ENCODE peak calls at places on chromosomes 12 and 14, in six cellular contexts. N, Z, O, T, L and M are unnamed samples.

GRCh38 chr14:68640293-68640574 is 152.6 kb downstream of the ZFP36L1 start:
- DNase-seq in T (no peak), O (no peak), N (no peak), Z (no peak), L (no peak), M (no peak)

GRCh38 chr12:72230589-72230988 is 41.6 kb upstream of the TRHDE start:
- DNase-seq in T (no peak), Z (no peak), N (peak; percentile 6), O (peak; percentile 46), L (no peak), M (no peak)

GRCh38 chr12:58815235-58815634 is 105.1 kb downstream of the LRIG3 start:
- DNase-seq in N (no peak), T (no peak), L (no peak), Z (no peak), O (no peak), M (no peak)

GRCh38 chr12:132828706-132829534 is at the start of gene GOLGA3:
- DNase-seq in L (peak; percentile 93), T (peak; percentile 91), O (peak; percentile 96), N (peak; percentile 94), Z (peak; percentile 99), M (peak; percentile 95)

GRCh38 chr14:59630281-59630963 is 53.8 kb upstream of the CCDC175 start:
- DNase-seq in N (no peak), O (peak; percentile 9), T (peak; percentile 42), L (no peak), Z (peak; percentile 75), M (peak; percentile 22)

GRCh38 chr14:61188196-61188595 is 92.9 kb downstream of the TMEM30B start:
- DNase-seq in L (peak; percentile 53), N (no peak), T (no peak), Z (peak; percentile 75), O (no peak), M (no peak)

GRCh38 chr12:2764398-2764797 is 30.4 kb upstream of the FKBP4 start:
- DNase-seq in L (no peak), Z (no peak), T (no peak), O (no peak), N (no peak), M (no peak)

GRCh38 chr12:14963520-14963919 is 2.1 kb upstream of the ARHGDIB start:
- DNase-seq in L (no peak), T (no peak), Z (no peak), O (no peak), N (no peak), M (no peak)

GRCh38 chr12:111309584-111309983 is 59.3 kb downstream of the PHETA1 start:
- DNase-seq in T (no peak), Z (no peak), N (no peak), L (no peak), O (no peak), M (no peak)

GRCh38 chr12:38625306-38625705 is 280.1 kb downstream of the CPNE8 start:
- DNase-seq in L (no peak), O (no peak), Z (no peak), N (no peak), T (no peak), M (no peak)

GRCh38 chr12:124392991-124393790 is 98.3 kb downstream of the RFLNA start:
- DNase-seq in N (peak; percentile 83), O (peak; percentile 80), L (peak; percentile 84), Z (peak; percentile 90), T (no peak), M (peak; percentile 27)

GRCh38 chr12:130879781-130880389 is 8.0 kb downstream of the RAN start:
- DNase-seq in O (no peak), T (no peak), L (no peak), N (no peak), Z (peak; percentile 76), M (no peak)

GRCh38 chr12:4855121-4855924 is 54.4 kb upstream of the KCNA1 start:
- DNase-seq in N (peak; percentile 79), L (no peak), O (peak; percentile 79), Z (peak; percentile 93), T (peak; percentile 72), M (peak; percentile 77)

GRCh38 chr12:57744194-57744776 is 554 bp upstream of the TSPAN31 start:
- DNase-seq in T (peak; percentile 76), N (peak; percentile 82), L (peak; percentile 66), O (no peak), Z (no peak), M (no peak)

GRCh38 chr14:42011221-42011620 is 404.5 kb downstream of the LRFN5 start:
- DNase-seq in O (no peak), L (no peak), Z (no peak), T (no peak), N (no peak), M (no peak)

GRCh38 chr12:98752726-98753125 is 107.6 kb downstream of the APAF1 start:
- DNase-seq in O (peak; percentile 95), T (no peak), L (no peak), N (peak; percentile 63), Z (no peak), M (peak; percentile 9)

GRCh38 chr12:112971248-112971647 is 7.1 kb upstream of the OAS2 start:
- DNase-seq in T (no peak), L (no peak), N (peak; percentile 37), O (no peak), Z (no peak), M (no peak)

GRCh38 chr12:65022960-65023359 is 98.1 kb downstream of the WIF1 start:
- DNase-seq in L (no peak), N (no peak), Z (no peak), T (no peak), O (no peak), M (peak; percentile 46)

DNA sequence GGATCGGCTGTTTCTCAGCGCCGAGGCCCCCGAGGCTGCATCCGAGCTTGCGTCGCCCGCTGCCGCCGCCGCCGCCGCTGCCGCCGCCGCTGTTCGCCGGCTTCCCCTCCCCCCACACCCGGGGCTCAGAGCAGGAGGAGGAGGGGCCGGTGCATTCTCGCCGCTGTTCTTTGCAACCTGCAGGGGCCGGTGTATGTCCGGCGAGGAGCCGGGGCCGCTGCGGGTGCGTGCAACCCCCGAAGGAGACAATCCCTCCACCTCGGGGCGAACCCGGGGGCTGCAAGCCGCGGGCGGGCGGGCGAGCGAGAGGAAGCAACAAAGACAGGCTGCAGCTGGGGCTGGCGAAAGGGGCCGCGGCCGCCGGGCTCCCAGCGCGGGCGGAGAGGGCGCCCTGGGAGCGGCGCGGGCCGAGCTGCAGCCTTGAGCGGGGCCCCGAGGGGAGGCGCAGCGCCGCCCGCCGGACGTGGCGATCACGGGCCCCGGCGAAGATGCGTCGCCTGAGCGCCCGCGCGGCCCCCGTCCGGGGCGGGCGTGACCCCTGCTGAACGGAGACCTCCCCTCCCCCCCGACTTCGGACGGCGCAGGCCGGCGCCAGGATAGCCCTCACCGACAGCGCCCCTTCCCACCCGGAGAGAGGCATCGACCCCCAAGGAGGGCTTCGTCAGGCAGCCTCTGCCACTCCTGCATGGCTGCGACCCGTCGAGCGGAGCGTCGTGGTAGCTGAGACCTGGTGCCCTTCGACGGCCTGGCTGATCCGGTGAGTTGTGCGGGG is 702 bp downstream of the FAM222A start:
- DNase-seq in L (peak; percentile 74), Z (peak; percentile 95), T (peak; percentile 80), O (peak; percentile 31), N (peak; percentile 9), M (peak; percentile 29)
- TF ChIP-seq CTCF in L (peak; percentile 17), Z (peak; percentile 64), T (peak; percentile 53), O (peak; percentile 1), N (no peak), M (no peak)

GRCh38 chr12:46265102-46265501 is 3.7 kb downstream of the SLC38A1 start:
- DNase-seq in T (no peak), L (no peak), Z (no peak), O (no peak), N (no peak), M (peak; percentile 55)

GRCh38 chr12:46267618-46268348 is 1.1 kb downstream of the SLC38A1 start:
- DNase-seq in N (peak; percentile 25), L (no peak), T (no peak), Z (peak; percentile 72), O (peak; percentile 37), M (peak; percentile 33)

GRCh38 chr12:46266869-46267617 is 1.8 kb downstream of the SLC38A1 start:
- DNase-seq in N (peak; percentile 61), T (peak; percentile 42), Z (peak; percentile 89), L (peak; percentile 72), O (peak; percentile 68), M (peak; percentile 65)

GRCh38 chr12:46265734-46266133 is 3.1 kb downstream of the SLC38A1 start:
- DNase-seq in O (no peak), Z (no peak), N (no peak), L (no peak), T (no peak), M (no peak)

DNA sequence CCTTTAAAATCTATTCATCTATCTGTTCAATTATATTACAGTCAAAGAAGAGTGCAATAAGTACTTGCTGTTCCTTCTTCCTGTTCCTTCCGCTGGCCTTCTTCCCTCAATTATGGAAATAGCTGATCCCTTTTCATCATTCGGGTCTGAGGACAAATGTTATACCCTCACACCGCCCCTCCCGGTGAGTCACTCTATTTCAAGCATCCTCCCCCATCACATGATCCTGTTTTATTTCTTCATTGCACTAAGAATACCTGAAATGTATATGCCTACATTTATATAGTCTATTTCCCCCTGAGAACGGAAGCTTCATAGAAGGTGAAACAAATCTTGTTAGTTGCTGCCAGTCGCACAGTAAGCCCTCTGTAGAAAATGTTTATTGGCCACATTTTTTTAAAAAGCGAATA is 2.5 kb downstream of the SLC38A1 start:
- DNase-seq in Z (no peak), L (no peak), T (peak; percentile 17), O (peak; percentile 48), N (peak; percentile 37), M (peak; percentile 69)
- H3K4me3 ChIP-seq in Z (peak overlapping the region; percentile 95), L (peak overlapping the region; percentile 73), T (peak overlapping the region; percentile 89), O (peak overlapping the region; percentile 64), N (peak overlapping the region; percentile 94), M (peak overlapping the region; percentile 88)

GRCh38 chr14:76776306-76777251 is 15.3 kb downstream of the VASH1 start:
- DNase-seq in T (peak; percentile 42), Z (peak; percentile 66), N (no peak), O (no peak), L (peak; percentile 36), M (no peak)
- TF ChIP-seq CTCF in T (peak; percentile 39), Z (peak; percentile 23), N (no peak), O (no peak), L (no peak), M (no peak)

GRCh38 chr12:52053570-52054209 is 2.4 kb downstream of the NR4A1 start:
- DNase-seq in N (no peak), T (no peak), Z (no peak), L (no peak), O (no peak), M (no peak)

GRCh38 chr12:52054838-52055741 is 3.8 kb downstream of the NR4A1 start:
- DNase-seq in Z (no peak), L (no peak), T (no peak), N (no peak), O (no peak), M (no peak)

GRCh38 chr12:52052471-52053186 is 1.4 kb downstream of the NR4A1 start:
- DNase-seq in L (no peak), T (no peak), Z (no peak), O (no peak), N (no peak), M (peak; percentile 54)

GRCh38 chr12:52055781-52056711 is 4.8 kb downstream of the NR4A1 start:
- DNase-seq in O (no peak), Z (no peak), L (no peak), T (no peak), N (no peak), M (no peak)

DNA sequence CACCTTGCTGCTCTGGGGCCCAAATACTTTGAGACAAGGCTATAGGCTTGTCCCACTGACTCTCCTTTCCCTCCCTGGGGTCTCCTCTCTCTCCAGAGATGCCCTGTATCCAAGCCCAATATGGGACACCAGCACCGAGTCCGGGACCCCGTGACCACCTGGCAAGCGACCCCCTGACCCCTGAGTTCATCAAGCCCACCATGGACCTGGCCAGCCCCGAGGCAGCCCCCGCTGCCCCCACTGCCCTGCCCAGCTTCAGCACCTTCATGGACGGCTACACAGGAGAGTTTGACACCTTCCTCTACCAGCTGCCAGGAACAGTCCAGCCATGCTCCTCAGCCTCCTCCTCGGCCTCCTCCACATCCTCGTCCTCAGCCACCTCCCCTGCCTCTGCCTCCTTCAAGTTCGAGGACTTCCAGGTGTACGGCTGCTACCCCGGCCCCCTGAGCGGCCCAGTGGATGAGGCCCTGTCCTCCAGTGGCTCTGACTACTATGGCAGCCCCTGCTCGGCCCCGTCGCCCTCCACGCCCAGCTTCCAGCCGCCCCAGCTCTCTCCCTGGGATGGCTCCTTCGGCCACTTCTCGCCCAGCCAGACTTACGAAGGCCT is 3.1 kb downstream of the NR4A1 start:
- DNase-seq in N (no peak), T (no peak), O (no peak), Z (no peak), L (no peak), M (no peak)
- H3K4me3 ChIP-seq in N (no peak overlapping the region), T (no peak overlapping the region), O (no peak overlapping the region), Z (no peak overlapping the region), L (peak overlapping the region; percentile 59), M (no peak overlapping the region)